ENCODE peak calls at places on chromosomes 12 and 14, in four cellular contexts. One of them, this sample, is unnamed.

GRCh38 chr12:127284021-127284420 is 982.9 kb upstream of the TMEM132C start:
- DNase-seq in esophagus muscularis mucosa: no peak
- DNase-seq in stomach: no peak
- DNase-seq in A549: no peak
- DNase-seq in this sample: no peak

GRCh38 chr12:5318874-5319273 is 113.0 kb upstream of the NTF3 start:
- DNase-seq in esophagus muscularis mucosa: no peak
- DNase-seq in A549: no peak
- DNase-seq in stomach: no peak
- DNase-seq in this sample: no peak

GRCh38 chr12:26452511-26452910 is 257.1 kb downstream of the SSPN start:
- DNase-seq in stomach: no peak
- DNase-seq in esophagus muscularis mucosa: no peak
- DNase-seq in A549: no peak
- DNase-seq in this sample: no peak

GRCh38 chr12:122050706-122051105 is 27.9 kb upstream of the MLXIP start:
- DNase-seq in esophagus muscularis mucosa: no peak
- DNase-seq in stomach: no peak
- DNase-seq in A549: no peak
- DNase-seq in this sample: no peak

GRCh38 chr14:60196291-60196690 is 31.1 kb upstream of the DHRS7 start:
- DNase-seq in esophagus muscularis mucosa: no peak
- DNase-seq in A549: no peak
- DNase-seq in stomach: no peak
- DNase-seq in this sample: no peak

GRCh38 chr14:64671591-64671990 is 32.6 kb upstream of the PLEKHG3 start:
- DNase-seq in esophagus muscularis mucosa: no peak
- DNase-seq in stomach: no peak
- DNase-seq in A549: peak; percentile 72
- DNase-seq in this sample: no peak

GRCh38 chr12:40970320-40970907 is 217.7 kb upstream of the PDZRN4 start:
- DNase-seq in esophagus muscularis mucosa: no peak
- DNase-seq in A549: peak; percentile 26
- DNase-seq in stomach: no peak
- DNase-seq in this sample: no peak

GRCh38 chr14:99194136-99194535 is 77.9 kb downstream of the BCL11B start:
- DNase-seq in A549: no peak
- DNase-seq in stomach: no peak
- DNase-seq in esophagus muscularis mucosa: no peak
- DNase-seq in this sample: no peak

GRCh38 chr14:20194101-20194500 is 3.4 kb downstream of the OR11G2 start:
- DNase-seq in stomach: no peak
- DNase-seq in esophagus muscularis mucosa: no peak
- DNase-seq in A549: no peak
- DNase-seq in this sample: no peak

GRCh38 chr14:64467131-64467530 is 1.8 kb downstream of the AKAP5 start:
- DNase-seq in stomach: no peak
- DNase-seq in A549: no peak
- DNase-seq in esophagus muscularis mucosa: no peak
- DNase-seq in this sample: no peak

GRCh38 chr14:42370056-42370455 is 763.4 kb downstream of the LRFN5 start:
- DNase-seq in stomach: no peak
- DNase-seq in esophagus muscularis mucosa: no peak
- DNase-seq in A549: no peak
- DNase-seq in this sample: no peak

GRCh38 chr14:24634158-24634557 is at the start of gene GZMB:
- DNase-seq in stomach: peak; percentile 40
- DNase-seq in A549: no peak
- DNase-seq in esophagus muscularis mucosa: no peak
- DNase-seq in this sample: no peak

GRCh38 chr14:53399057-53399456 is 245.9 kb upstream of the DDHD1 start:
- DNase-seq in A549: peak; percentile 24
- DNase-seq in stomach: no peak
- DNase-seq in esophagus muscularis mucosa: no peak
- DNase-seq in this sample: no peak

GRCh38 chr14:39247256-39247655 is 13.5 kb downstream of the MIA2 start:
- DNase-seq in A549: no peak
- DNase-seq in stomach: no peak
- DNase-seq in esophagus muscularis mucosa: no peak
- DNase-seq in this sample: no peak

GRCh38 chr12:127393896-127394295 is 873.1 kb upstream of the TMEM132C start:
- DNase-seq in esophagus muscularis mucosa: peak; percentile 39
- DNase-seq in A549: no peak
- DNase-seq in stomach: no peak
- DNase-seq in this sample: no peak

GRCh38 chr12:26319511-26319910 is 124.1 kb downstream of the SSPN start:
- DNase-seq in esophagus muscularis mucosa: no peak
- DNase-seq in stomach: no peak
- DNase-seq in A549: no peak
- DNase-seq in this sample: peak; percentile 62

GRCh38 chr12:74899031-74899829 is 310.4 kb downstream of the KCNC2 start:
- DNase-seq in A549: no peak
- DNase-seq in stomach: no peak
- DNase-seq in esophagus muscularis mucosa: no peak
- DNase-seq in this sample: no peak

GRCh38 chr12:125696044-125696443 is 630.8 kb downstream of the AACS start:
- DNase-seq in stomach: no peak
- DNase-seq in A549: no peak
- DNase-seq in esophagus muscularis mucosa: no peak
- DNase-seq in this sample: no peak

GRCh38 chr12:76025601-76026575 is 5.7 kb downstream of the PHLDA1 start:
- DNase-seq in stomach: no peak
- DNase-seq in esophagus muscularis mucosa: no peak
- DNase-seq in A549: peak; percentile 70
- DNase-seq in this sample: no peak

GRCh38 chr12:69585189-69586062 is at the start of gene CCT2:
- DNase-seq in A549: peak; percentile 96
- DNase-seq in stomach: peak; percentile 98
- DNase-seq in esophagus muscularis mucosa: peak; percentile 98
- DNase-seq in this sample: peak; percentile 95
- TF ChIP-seq POLR2A in A549: peak; percentile 98
- TF ChIP-seq POLR2A in stomach: no peak
- TF ChIP-seq POLR2A in esophagus muscularis mucosa: peak; percentile 71
- TF ChIP-seq POLR2A in this sample: peak; percentile 81

GRCh38 chr14:77139540-77140342 is 1.9 kb downstream of the ZDHHC22 start:
- DNase-seq in A549: peak; percentile 59
- DNase-seq in esophagus muscularis mucosa: no peak
- DNase-seq in stomach: no peak
- DNase-seq in this sample: no peak
- H3K4me3 ChIP-seq in A549: peak overlapping the region; percentile 58
- H3K4me3 ChIP-seq in esophagus muscularis mucosa: no peak overlapping the region
- H3K4me3 ChIP-seq in stomach: no peak overlapping the region
- H3K4me3 ChIP-seq in this sample: no peak overlapping the region

DNA sequence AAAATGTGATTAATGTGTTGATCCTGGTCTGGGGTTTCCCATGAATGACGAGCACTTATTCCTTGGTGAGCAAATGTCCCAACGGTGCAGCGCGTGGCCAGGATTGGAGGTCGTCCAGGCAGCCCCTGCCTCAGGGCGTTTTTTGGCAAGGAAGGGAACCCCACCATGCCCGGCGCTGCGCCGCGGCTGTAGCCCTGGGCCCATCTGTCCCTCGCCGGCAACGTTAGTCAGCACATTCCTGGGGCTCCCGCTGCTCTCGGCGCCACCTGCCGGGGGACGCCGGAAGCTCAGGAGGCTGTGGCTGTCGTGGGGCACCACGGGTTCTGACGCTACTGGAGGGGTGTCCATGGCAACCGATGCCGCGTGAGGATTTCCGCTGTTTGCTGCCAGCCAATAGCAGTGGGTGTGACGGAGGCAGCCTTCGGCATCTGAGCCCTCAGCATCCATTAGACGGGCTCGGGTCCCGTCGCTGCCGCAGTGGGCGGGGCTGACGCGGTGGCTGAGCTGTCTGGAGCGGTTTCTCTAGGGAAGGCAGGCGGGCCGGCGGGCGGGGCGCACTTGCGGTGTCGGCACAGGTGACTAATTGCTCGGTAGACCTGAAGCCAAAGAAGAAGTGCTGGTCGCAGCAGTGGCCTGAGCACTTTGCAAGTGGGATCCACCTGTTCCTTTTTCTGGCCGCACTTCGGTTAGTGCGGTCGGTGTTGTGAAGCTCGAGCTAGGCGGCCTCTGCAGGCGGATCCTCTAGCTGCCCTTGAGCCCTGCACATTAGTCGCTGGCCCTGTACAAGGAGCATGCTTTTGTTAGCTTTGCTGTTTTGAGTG is 29.5 kb downstream of the RAB35 start:
- DNase-seq in A549: peak; percentile 99
- DNase-seq in stomach: peak; percentile 100
- DNase-seq in esophagus muscularis mucosa: peak; percentile 100
- DNase-seq in this sample: peak; percentile 97
- TF ChIP-seq EP300 in A549: no peak
- TF ChIP-seq EP300 in stomach: peak; percentile 41
- TF ChIP-seq EP300 in esophagus muscularis mucosa: no peak
- TF ChIP-seq EP300 in this sample: peak; percentile 98

DNA sequence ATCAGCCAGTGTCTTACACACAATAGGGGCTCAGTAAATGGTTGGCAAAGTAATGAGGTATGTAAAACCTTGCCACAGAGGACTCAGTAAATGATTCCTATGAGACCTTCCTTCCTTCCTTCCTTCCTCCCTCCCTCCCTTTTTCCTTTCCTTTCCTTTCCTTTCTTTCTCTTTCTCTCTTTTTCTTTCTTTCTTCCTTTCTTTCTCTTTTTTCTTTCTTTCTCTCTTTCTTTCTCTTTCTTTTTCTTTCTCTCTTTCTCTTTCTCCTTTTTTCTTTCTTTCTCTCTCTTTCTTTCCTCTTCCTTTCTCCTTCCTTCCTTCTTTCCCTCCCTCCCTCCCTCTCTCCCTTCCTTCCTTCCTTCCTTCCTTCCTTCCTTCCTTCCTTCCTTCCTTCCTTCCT is 7.5 kb downstream of the SDS start:
- DNase-seq in stomach: no peak
- DNase-seq in A549: no peak
- DNase-seq in esophagus muscularis mucosa: no peak
- DNase-seq in this sample: no peak
- TF ChIP-seq POLR2A in stomach: no peak
- TF ChIP-seq POLR2A in A549: no peak
- TF ChIP-seq POLR2A in esophagus muscularis mucosa: no peak
- TF ChIP-seq POLR2A in this sample: no peak

DNA sequence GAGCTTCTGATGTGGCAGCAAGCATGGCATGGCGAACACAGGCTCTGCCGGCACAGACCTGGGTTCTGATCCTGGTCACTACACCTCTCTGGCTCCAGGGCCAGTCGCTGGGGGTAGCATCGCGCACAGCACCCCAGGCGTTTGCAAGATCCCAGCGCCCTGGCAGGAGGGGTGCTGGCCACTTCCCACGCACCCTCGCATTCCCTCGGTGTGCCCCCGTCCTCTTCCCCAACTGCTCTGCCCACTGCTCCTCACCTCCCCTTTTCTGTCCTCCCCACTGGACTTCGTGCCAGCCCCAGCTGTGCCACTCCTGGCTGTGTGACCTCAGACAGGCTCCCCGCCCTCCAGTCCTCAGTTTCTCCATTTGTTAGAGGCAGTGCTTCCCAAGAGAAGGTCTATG is 2.8 kb downstream of the CDK2AP1 start:
- DNase-seq in esophagus muscularis mucosa: no peak
- DNase-seq in stomach: no peak
- DNase-seq in A549: no peak
- DNase-seq in this sample: no peak
- H3K4me3 ChIP-seq in esophagus muscularis mucosa: peak overlapping the region; percentile 80
- H3K4me3 ChIP-seq in stomach: peak overlapping the region; percentile 91
- H3K4me3 ChIP-seq in A549: no peak overlapping the region
- H3K4me3 ChIP-seq in this sample: peak overlapping the region; percentile 78

GRCh38 chr14:69887740-69888657 is 8.8 kb downstream of the SMOC1 start:
- DNase-seq in A549: no peak
- DNase-seq in esophagus muscularis mucosa: no peak
- DNase-seq in stomach: no peak
- DNase-seq in this sample: no peak
- TF ChIP-seq EP300 in A549: no peak
- TF ChIP-seq EP300 in esophagus muscularis mucosa: no peak
- TF ChIP-seq EP300 in stomach: no peak
- TF ChIP-seq EP300 in this sample: no peak

This sample was measured in tibial nerve.